ENCODE peak calls at places on chromosomes 2 and 18, in six cellular contexts. R is bronchial epithelial cell, J is foreskin fibroblast, L is fibroblast of pulmonary artery, O is A673, D is HCT116. C is an unnamed sample.

GRCh38 chr2:102967451-102967850 is 205.6 kb downstream of the TMEM182 start:
- DNase-seq in R (no peak), J (no peak), L (no peak), O (no peak), D (no peak), C (peak; percentile 0)

GRCh38 chr2:181103659-181104058 is 123.3 kb downstream of the UBE2E3 start:
- DNase-seq in R (no peak), J (no peak), L (no peak), O (no peak), D (no peak), C (no peak)

GRCh38 chr2:198488964-198489363 is 684.6 kb downstream of the PLCL1 start:
- DNase-seq in R (no peak), J (no peak), L (no peak), O (no peak), D (no peak), C (no peak)

GRCh38 chr18:7117390-7118355 is at the start of gene LAMA1:
- DNase-seq in R (no peak), J (peak; percentile 21), L (peak; percentile 45), O (no peak), D (no peak), C (no peak)

GRCh38 chr2:177332041-177332991 is 60.3 kb upstream of the AGPS start:
- DNase-seq in R (peak; percentile 68), J (peak; percentile 61), L (peak; percentile 90), O (peak; percentile 83), D (peak; percentile 39), C (no peak)

GRCh38 chr2:100623033-100623715 is 60.4 kb downstream of the PDCL3 start:
- DNase-seq in R (no peak), J (no peak), L (no peak), O (no peak), D (no peak), C (no peak)

GRCh38 chr2:73852020-73852419 is 23.3 kb downstream of the STAMBP start:
- DNase-seq in R (peak; percentile 96), J (peak; percentile 77), L (peak; percentile 67), O (peak; percentile 39), D (peak; percentile 31), C (peak; percentile 40)

GRCh38 chr2:102093662-102094061 is 48.9 kb upstream of the IL1R1 start:
- DNase-seq in R (no peak), J (no peak), L (no peak), O (no peak), D (no peak), C (no peak)

GRCh38 chr2:11213090-11213638 is 57.9 kb downstream of the SLC66A3 start:
- DNase-seq in R (no peak), J (no peak), L (peak; percentile 24), O (no peak), D (no peak), C (peak; percentile 90)

GRCh38 chr18:57523171-57523956 is 63.1 kb downstream of the FECH start:
- DNase-seq in R (no peak), J (no peak), L (no peak), O (no peak), D (no peak), C (no peak)

GRCh38 chr2:45570671-45571334 is 40.3 kb downstream of the SRBD1 start:
- DNase-seq in R (no peak), J (peak; percentile 28), L (peak; percentile 49), O (peak; percentile 33), D (no peak), C (no peak)

GRCh38 chr2:160918909-160919503 is 241.2 kb upstream of the TANK start:
- DNase-seq in R (peak; percentile 54), J (peak; percentile 45), L (peak; percentile 83), O (peak; percentile 64), D (peak; percentile 21), C (no peak)

GRCh38 chr2:43495727-43496126 is 100.1 kb downstream of the THADA start:
- DNase-seq in R (peak; percentile 84), J (no peak), L (peak; percentile 73), O (no peak), D (no peak), C (no peak)

GRCh38 chr2:240149943-240150784 is 9.7 kb upstream of the OTOS start:
- DNase-seq in R (peak; percentile 36), J (peak; percentile 16), L (peak; percentile 35), O (peak; percentile 36), D (peak; percentile 33), C (no peak)

GRCh38 chr2:232503792-232504323 is 16.2 kb upstream of the ECEL1 start:
- DNase-seq in R (no peak), J (no peak), L (no peak), O (no peak), D (no peak), C (no peak)

GRCh38 chr2:146584316-146584715 is 1260.5 kb upstream of the ACVR2A start:
- DNase-seq in R (no peak), J (no peak), L (no peak), O (no peak), D (no peak), C (no peak)

GRCh38 chr2:230711224-230711623 is 1.4 kb upstream of the CAB39 start:
- DNase-seq in R (no peak), J (no peak), L (no peak), O (no peak), D (no peak), C (no peak)

GRCh38 chr2:128306081-128306930 is 12.4 kb downstream of the HS6ST1 start:
- DNase-seq in R (peak; percentile 88), J (peak; percentile 84), L (peak; percentile 86), O (no peak), D (no peak), C (peak; percentile 86)

GRCh38 chr18:62939433-62939832 is 224.1 kb downstream of the PHLPP1 start:
- DNase-seq in R (no peak), J (no peak), L (no peak), O (no peak), D (no peak), C (no peak)

GRCh38 chr18:75223687-75224347 is 13.2 kb downstream of the TSHZ1 start:
- DNase-seq in R (no peak), J (no peak), L (no peak), O (no peak), D (no peak), C (no peak)

GRCh38 chr2:42874838-42875801 is 82.7 kb upstream of the HAAO start:
- DNase-seq in R (no peak), J (no peak), L (peak; percentile 40), O (no peak), D (no peak), C (no peak)

GRCh38 chr2:200288670-200289429 is 17.6 kb upstream of the SPATS2L start:
- DNase-seq in R (peak; percentile 65), J (peak; percentile 93), L (peak; percentile 35), O (no peak), D (no peak), C (peak; percentile 88)

GRCh38 chr2:83971547-83971946 is 487.5 kb downstream of the SUCLG1 start:
- DNase-seq in R (peak; percentile 41), J (no peak), L (peak; percentile 11), O (no peak), D (no peak), C (no peak)

GRCh38 chr2:191691016-191691725 is 13.2 kb downstream of the NABP1 start:
- DNase-seq in R (peak; percentile 86), J (peak; percentile 74), L (peak; percentile 92), O (peak; percentile 86), D (peak; percentile 61), C (peak; percentile 79)

GRCh38 chr2:165522746-165523145 is 53.2 kb downstream of the CSRNP3 start:
- DNase-seq in R (no peak), J (no peak), L (no peak), O (no peak), D (no peak), C (no peak)

GRCh38 chr2:208479342-208479741 is 72.8 kb downstream of the PTH2R start:
- DNase-seq in R (no peak), J (no peak), L (no peak), O (no peak), D (no peak), C (no peak)

GRCh38 chr2:128585706-128586105 is 267.0 kb upstream of the HS6ST1 start:
- DNase-seq in R (peak; percentile 99), J (peak; percentile 91), L (peak; percentile 75), O (no peak), D (no peak), C (peak; percentile 50)

GRCh38 chr2:219296631-219297391 is 12.4 kb downstream of the PTPRN start:
- DNase-seq in R (no peak), J (no peak), L (no peak), O (no peak), D (no peak), C (no peak)

GRCh38 chr2:154067124-154067523 is 195.4 kb downstream of the GALNT13 start:
- DNase-seq in R (no peak), J (no peak), L (no peak), O (no peak), D (no peak), C (no peak)

DNA sequence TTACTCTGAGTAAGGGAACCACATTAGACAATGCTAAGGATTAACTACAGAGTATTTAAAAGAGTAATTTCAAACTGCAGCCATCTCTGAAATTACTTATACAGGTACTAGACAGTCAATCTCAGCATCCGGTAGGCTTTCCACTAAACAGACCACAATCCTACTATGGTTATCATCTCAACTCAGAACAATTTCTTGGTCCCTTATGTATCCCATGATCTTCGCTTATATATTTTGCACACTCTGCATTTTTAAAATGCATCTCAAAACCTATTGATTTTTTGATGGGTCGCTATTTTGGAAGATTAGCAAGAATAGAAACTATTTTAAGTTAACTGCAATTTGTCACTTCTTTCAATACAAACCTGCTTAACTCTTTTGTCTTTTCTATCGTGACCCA is 1.4 kb downstream of the PPP4R1 start:
- DNase-seq in R (peak; percentile 35), J (no peak), L (no peak), O (no peak), D (no peak), C (no peak)
- H3K4me3 ChIP-seq in R (peak overlapping the region; percentile 47), J (peak overlapping the region; percentile 94), L (peak overlapping the region; percentile 83), O (peak overlapping the region; percentile 84), D (peak overlapping the region; percentile 87), C (peak overlapping the region; percentile 57)

GRCh38 chr2:233746475-233747282 is 13.4 kb upstream of the UGT1A1 start:
- DNase-seq in R (no peak), J (no peak), L (no peak), O (no peak), D (no peak), C (no peak)
- H3K4me3 ChIP-seq in R (no peak overlapping the region), J (no peak overlapping the region), L (no peak overlapping the region), O (no peak overlapping the region), D (no peak overlapping the region), C (no peak overlapping the region)

GRCh38 chr2:68765739-68766377 is 31.2 kb downstream of the ARHGAP25 start:
- DNase-seq in R (peak; percentile 64), J (no peak), L (peak; percentile 56), O (no peak), D (no peak), C (no peak)

GRCh38 chr2:68764781-68765385 is 30.3 kb downstream of the ARHGAP25 start:
- DNase-seq in R (no peak), J (no peak), L (peak; percentile 91), O (no peak), D (no peak), C (no peak)

GRCh38 chr2:68762665-68763064 is 28.1 kb downstream of the ARHGAP25 start:
- DNase-seq in R (no peak), J (no peak), L (peak; percentile 82), O (no peak), D (no peak), C (no peak)

GRCh38 chr2:68762112-68762511 is 27.5 kb downstream of the ARHGAP25 start:
- DNase-seq in R (no peak), J (no peak), L (no peak), O (no peak), D (no peak), C (no peak)

GRCh38 chr2:68764041-68764780 is 29.6 kb downstream of the ARHGAP25 start:
- DNase-seq in R (no peak), J (no peak), L (no peak), O (no peak), D (no peak), C (no peak)
- H3K4me3 ChIP-seq in R (no peak overlapping the region), J (no peak overlapping the region), L (no peak overlapping the region), O (no peak overlapping the region), D (no peak overlapping the region), C (no peak overlapping the region)

GRCh38 chr2:63048367-63049171 is 2.1 kb upstream of the OTX1 start:
- DNase-seq in R (peak; percentile 11), J (no peak), L (no peak), O (no peak), D (no peak), C (no peak)
- H3K4me3 ChIP-seq in R (peak overlapping the region; percentile 68), J (no peak overlapping the region), L (no peak overlapping the region), O (no peak overlapping the region), D (no peak overlapping the region), C (no peak overlapping the region)